ENCODE peak calls at places on chromosomes 12 and 14, in five cellular contexts. Q, G, P, I and M are unnamed samples.

GRCh38 chr14:104930526-104931322 is 6.0 kb downstream of the PLD4 start:
- DNase-seq in G (no peak), P (no peak), I (no peak), Q (no peak), M (no peak)

GRCh38 chr14:73865536-73866113 is 14.0 kb downstream of the PTGR2 start:
- DNase-seq in Q (no peak), P (no peak), I (no peak), G (no peak), M (no peak)

GRCh38 chr12:678747-679712 is 15.8 kb upstream of the NINJ2 start:
- DNase-seq in P (peak), Q (no peak), G (no peak), I (no peak), M (no peak)

GRCh38 chr12:78938341-78939084 is 73.9 kb downstream of the SYT1 start:
- DNase-seq in I (no peak), P (no peak), Q (no peak), G (no peak), M (no peak)

GRCh38 chr14:95445676-95446075 is 70.8 kb downstream of the SYNE3 start:
- DNase-seq in I (no peak), Q (no peak), G (no peak), P (no peak), M (no peak)

GRCh38 chr12:43964966-43965365 is 129.1 kb downstream of the TMEM117 start:
- DNase-seq in G (no peak), I (no peak), P (no peak), Q (peak), M (no peak)

GRCh38 chr12:103036581-103037214 is 79.2 kb downstream of the ASCL1 start:
- DNase-seq in P (peak), Q (no peak), G (no peak), I (no peak), M (no peak)

GRCh38 chr12:122998316-122998715 is 17.8 kb downstream of the ARL6IP4 start:
- DNase-seq in P (no peak), Q (no peak), G (no peak), I (no peak), M (no peak)

GRCh38 chr12:7188557-7189397 is 709 bp upstream of the PEX5 start:
- DNase-seq in Q (peak), I (peak), G (peak), P (peak), M (peak)

GRCh38 chr12:107580750-107581529 is 104.7 kb upstream of the PWP1 start:
- DNase-seq in I (no peak), G (no peak), Q (no peak), P (no peak), M (no peak)

GRCh38 chr14:72830786-72831583 is 62.9 kb downstream of the DPF3 start:
- DNase-seq in Q (no peak), P (no peak), G (no peak), I (no peak), M (no peak)

GRCh38 chr14:68873379-68873778 is 80.5 kb upstream of the ZFP36L1 start:
- DNase-seq in P (no peak), Q (no peak), G (no peak), I (no peak), M (no peak)

GRCh38 chr12:112466011-112466422 is 47.3 kb downstream of the PTPN11 start:
- DNase-seq in G (no peak), P (no peak), Q (peak), I (no peak), M (no peak)

GRCh38 chr12:109828754-109829511 is 4.3 kb downstream of the TRPV4 start:
- DNase-seq in G (no peak), I (no peak), P (no peak), Q (no peak), M (no peak)

GRCh38 chr12:76190249-76190648 is 105.8 kb upstream of the NAP1L1 start:
- DNase-seq in I (no peak), Q (no peak), G (no peak), P (no peak), M (no peak)

GRCh38 chr12:31235868-31236395 is 90.0 kb downstream of the SINHCAF start:
- DNase-seq in Q (no peak), P (no peak), G (no peak), I (no peak), M (no peak)

GRCh38 chr14:105257464-105257863 is 9.1 kb downstream of the BTBD6 start:
- DNase-seq in I (no peak), Q (no peak), P (no peak), G (no peak), M (no peak)

GRCh38 chr14:105602243-105602750 is 75.9 kb downstream of the TMEM121 start:
- DNase-seq in Q (no peak), I (no peak), G (no peak), P (no peak), M (no peak)

GRCh38 chr12:32159381-32159780 is 52.7 kb downstream of the BICD1 start:
- DNase-seq in I (no peak), Q (no peak), G (no peak), P (no peak), M (no peak)

DNA sequence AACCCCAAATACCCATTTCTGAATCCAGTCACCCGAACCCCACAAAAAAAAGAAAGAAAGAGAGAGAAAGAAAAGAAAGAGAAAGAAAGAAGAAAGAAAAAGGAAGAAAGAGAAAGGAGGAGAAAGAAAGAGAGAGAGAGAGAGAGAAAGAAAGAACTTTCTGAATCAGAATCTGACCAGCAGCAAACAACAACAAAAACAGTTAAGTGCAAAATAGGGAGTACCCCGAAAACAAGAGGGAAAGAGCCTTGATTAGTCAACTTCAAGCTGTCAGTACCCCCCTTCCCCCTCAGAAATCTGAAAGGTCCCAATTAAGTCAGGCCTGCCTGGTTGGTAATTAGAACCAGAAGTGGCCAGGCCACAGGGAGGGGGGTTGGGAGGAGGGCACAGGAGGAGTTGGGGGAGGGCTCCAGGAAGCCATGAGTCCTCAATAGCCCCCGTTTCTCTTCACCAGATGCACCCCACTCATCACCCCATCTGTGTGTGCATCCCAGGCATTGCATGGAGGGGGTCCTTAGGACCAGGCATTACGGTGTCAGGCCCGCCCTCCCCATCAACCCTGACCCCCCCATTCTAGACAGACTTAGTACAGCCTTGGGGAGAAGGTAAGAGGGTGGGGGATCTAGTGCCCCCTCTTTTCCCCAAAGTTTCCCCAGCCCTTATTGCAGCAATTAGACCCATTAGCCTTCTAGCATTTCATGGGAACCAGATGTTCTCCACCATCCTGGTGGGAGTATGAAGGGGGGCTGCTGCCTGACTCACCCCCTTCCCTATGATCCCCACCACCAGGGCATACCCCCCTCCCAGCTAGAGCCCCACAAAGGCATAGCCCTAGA is 9.6 kb downstream of the RARG start:
- DNase-seq in Q (no peak), G (no peak), I (no peak), P (no peak), M (no peak)
- TF ChIP-seq SRF in Q (no peak), G (no peak), I (no peak), P (no peak), M (no peak)

DNA sequence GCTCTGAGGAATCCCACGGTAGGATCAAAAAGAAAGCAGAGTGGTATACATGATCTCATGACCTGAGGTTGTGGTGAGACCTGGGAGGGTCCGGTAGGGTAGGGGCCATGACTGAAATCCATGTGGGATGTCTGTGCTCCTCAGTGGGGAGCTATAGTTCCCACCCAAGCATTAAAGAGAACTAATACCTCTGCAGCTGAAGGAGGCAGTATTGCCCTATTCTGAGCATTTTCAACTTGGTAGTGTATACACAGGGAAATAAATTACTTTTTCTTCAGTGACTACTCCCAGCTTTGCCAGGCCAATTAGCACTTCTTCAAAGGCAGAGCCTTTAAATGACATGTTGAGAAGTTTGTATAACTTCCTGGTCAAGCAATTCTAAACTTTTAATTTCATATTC is 613.8 kb downstream of the KCNH5 start:
- DNase-seq in Q (no peak), P (no peak), I (no peak), G (no peak), M (no peak)
- TF ChIP-seq SRF in Q (no peak), P (no peak), I (no peak), G (no peak), M (no peak)

DNA sequence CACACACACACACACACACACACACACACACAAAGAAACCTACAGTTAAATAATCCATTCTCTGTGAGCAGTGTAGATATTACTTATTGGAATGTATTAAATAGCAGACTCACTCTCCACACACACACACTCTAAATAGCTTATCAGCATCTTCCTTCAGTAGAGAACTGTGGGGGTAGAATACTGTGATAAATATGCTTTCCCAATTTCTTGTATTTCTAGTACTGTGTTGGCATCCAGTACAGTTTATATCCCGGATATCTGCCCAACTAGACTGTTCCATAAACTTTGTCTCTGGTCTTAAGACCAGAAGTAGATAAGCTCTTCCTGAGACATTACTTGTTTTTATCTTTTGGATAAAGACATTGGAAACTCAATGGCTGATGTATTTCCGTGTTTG is 136.2 kb upstream of the PDZRN4 start:
- DNase-seq in I (no peak), Q (no peak), G (no peak), P (no peak), M (no peak)
- TF ChIP-seq SRF in I (no peak), Q (no peak), G (no peak), P (no peak), M (no peak)

GRCh38 chr12:116687888-116688287 is 50.0 kb downstream of the SPRING1 start:
- DNase-seq in Q (peak), I (peak), G (peak), P (no peak), M (peak)
- TF ChIP-seq SRF in Q (no peak), I (no peak), G (no peak), P (no peak), M (no peak)